ENCODE peak calls at places on chromosome 13, in ten cellular contexts. One of them, this sample, is unnamed.

GRCh38 chr13:23074054-23074805 is 106.5 kb upstream of the SGCG start:
- ATAC-seq in Right ventricle myocardium superior: peak
- ATAC-seq in effector memory CD8-positive, alpha-beta T cell: no peak
- ATAC-seq in aorta: no peak
- ATAC-seq in naive thymus-derived CD8-positive, alpha-beta T cell: no peak
- ATAC-seq in HCT116: no peak
- ATAC-seq in left cardiac atrium: no peak
- ATAC-seq in activated CD8-positive, alpha-beta T cell treated with anti-CD3 and anti-CD28 coated beads, Interleukin-2, amount 10 ng/mL, durations not matched to agents 7 days and 5 days: no peak
- ATAC-seq in stimulated activated naive CD8-positive, alpha-beta T cell treated with anti-CD3 and anti-CD28 coated beads, Interleukin-15, Interleukin-2, amounts not matched to agents 100 U/mL and 50 U/mL, for 24 hours: no peak
- ATAC-seq in left colon: no peak
- ATAC-seq in this sample: no peak

GRCh38 chr13:95044452-95045205 is 256.6 kb downstream of the ABCC4 start:
- ATAC-seq in Right ventricle myocardium superior: no peak
- ATAC-seq in effector memory CD8-positive, alpha-beta T cell: no peak
- ATAC-seq in aorta: no peak
- ATAC-seq in naive thymus-derived CD8-positive, alpha-beta T cell: no peak
- ATAC-seq in HCT116: no peak
- ATAC-seq in left cardiac atrium: no peak
- ATAC-seq in activated CD8-positive, alpha-beta T cell treated with anti-CD3 and anti-CD28 coated beads, Interleukin-2, amount 10 ng/mL, durations not matched to agents 7 days and 5 days: no peak
- ATAC-seq in stimulated activated naive CD8-positive, alpha-beta T cell treated with anti-CD3 and anti-CD28 coated beads, Interleukin-15, Interleukin-2, amounts not matched to agents 100 U/mL and 50 U/mL, for 24 hours: no peak
- ATAC-seq in left colon: peak
- ATAC-seq in this sample: no peak

GRCh38 chr13:109743706-109744453 is 42.5 kb downstream of the IRS2 start:
- ATAC-seq in Right ventricle myocardium superior: peak
- ATAC-seq in effector memory CD8-positive, alpha-beta T cell: peak
- ATAC-seq in aorta: no peak
- ATAC-seq in naive thymus-derived CD8-positive, alpha-beta T cell: peak
- ATAC-seq in HCT116: peak
- ATAC-seq in left cardiac atrium: no peak
- ATAC-seq in activated CD8-positive, alpha-beta T cell treated with anti-CD3 and anti-CD28 coated beads, Interleukin-2, amount 10 ng/mL, durations not matched to agents 7 days and 5 days: peak
- ATAC-seq in stimulated activated naive CD8-positive, alpha-beta T cell treated with anti-CD3 and anti-CD28 coated beads, Interleukin-15, Interleukin-2, amounts not matched to agents 100 U/mL and 50 U/mL, for 24 hours: peak
- ATAC-seq in left colon: peak
- ATAC-seq in this sample: peak

GRCh38 chr13:75226092-75226491 is 255.9 kb downstream of the TBC1D4 start:
- ATAC-seq in Right ventricle myocardium superior: no peak
- ATAC-seq in effector memory CD8-positive, alpha-beta T cell: no peak
- ATAC-seq in aorta: no peak
- ATAC-seq in naive thymus-derived CD8-positive, alpha-beta T cell: no peak
- ATAC-seq in HCT116: peak
- ATAC-seq in left cardiac atrium: no peak
- ATAC-seq in activated CD8-positive, alpha-beta T cell treated with anti-CD3 and anti-CD28 coated beads, Interleukin-2, amount 10 ng/mL, durations not matched to agents 7 days and 5 days: no peak
- ATAC-seq in stimulated activated naive CD8-positive, alpha-beta T cell treated with anti-CD3 and anti-CD28 coated beads, Interleukin-15, Interleukin-2, amounts not matched to agents 100 U/mL and 50 U/mL, for 24 hours: no peak
- ATAC-seq in left colon: no peak
- ATAC-seq in this sample: peak

GRCh38 chr13:113229791-113230190 is 20.4 kb downstream of the CUL4A start:
- ATAC-seq in Right ventricle myocardium superior: no peak
- ATAC-seq in effector memory CD8-positive, alpha-beta T cell: no peak
- ATAC-seq in aorta: no peak
- ATAC-seq in naive thymus-derived CD8-positive, alpha-beta T cell: no peak
- ATAC-seq in HCT116: no peak
- ATAC-seq in left cardiac atrium: no peak
- ATAC-seq in activated CD8-positive, alpha-beta T cell treated with anti-CD3 and anti-CD28 coated beads, Interleukin-2, amount 10 ng/mL, durations not matched to agents 7 days and 5 days: no peak
- ATAC-seq in stimulated activated naive CD8-positive, alpha-beta T cell treated with anti-CD3 and anti-CD28 coated beads, Interleukin-15, Interleukin-2, amounts not matched to agents 100 U/mL and 50 U/mL, for 24 hours: no peak
- ATAC-seq in left colon: no peak
- ATAC-seq in this sample: no peak

GRCh38 chr13:100075700-100076587 is 12.9 kb upstream of the PCCA start:
- ATAC-seq in Right ventricle myocardium superior: no peak
- ATAC-seq in effector memory CD8-positive, alpha-beta T cell: no peak
- ATAC-seq in aorta: no peak
- ATAC-seq in naive thymus-derived CD8-positive, alpha-beta T cell: no peak
- ATAC-seq in HCT116: no peak
- ATAC-seq in left cardiac atrium: no peak
- ATAC-seq in activated CD8-positive, alpha-beta T cell treated with anti-CD3 and anti-CD28 coated beads, Interleukin-2, amount 10 ng/mL, durations not matched to agents 7 days and 5 days: no peak
- ATAC-seq in stimulated activated naive CD8-positive, alpha-beta T cell treated with anti-CD3 and anti-CD28 coated beads, Interleukin-15, Interleukin-2, amounts not matched to agents 100 U/mL and 50 U/mL, for 24 hours: no peak
- ATAC-seq in left colon: peak
- ATAC-seq in this sample: no peak

GRCh38 chr13:113883921-113884804 is 20.3 kb upstream of the GAS6 start:
- ATAC-seq in Right ventricle myocardium superior: no peak
- ATAC-seq in effector memory CD8-positive, alpha-beta T cell: no peak
- ATAC-seq in aorta: no peak
- ATAC-seq in naive thymus-derived CD8-positive, alpha-beta T cell: no peak
- ATAC-seq in HCT116: no peak
- ATAC-seq in left cardiac atrium: no peak
- ATAC-seq in activated CD8-positive, alpha-beta T cell treated with anti-CD3 and anti-CD28 coated beads, Interleukin-2, amount 10 ng/mL, durations not matched to agents 7 days and 5 days: no peak
- ATAC-seq in stimulated activated naive CD8-positive, alpha-beta T cell treated with anti-CD3 and anti-CD28 coated beads, Interleukin-15, Interleukin-2, amounts not matched to agents 100 U/mL and 50 U/mL, for 24 hours: no peak
- ATAC-seq in left colon: no peak
- ATAC-seq in this sample: no peak

GRCh38 chr13:33262069-33262487 is 23.5 kb downstream of the STARD13 start:
- ATAC-seq in Right ventricle myocardium superior: peak
- ATAC-seq in effector memory CD8-positive, alpha-beta T cell: no peak
- ATAC-seq in aorta: no peak
- ATAC-seq in naive thymus-derived CD8-positive, alpha-beta T cell: no peak
- ATAC-seq in HCT116: peak
- ATAC-seq in left cardiac atrium: no peak
- ATAC-seq in activated CD8-positive, alpha-beta T cell treated with anti-CD3 and anti-CD28 coated beads, Interleukin-2, amount 10 ng/mL, durations not matched to agents 7 days and 5 days: no peak
- ATAC-seq in stimulated activated naive CD8-positive, alpha-beta T cell treated with anti-CD3 and anti-CD28 coated beads, Interleukin-15, Interleukin-2, amounts not matched to agents 100 U/mL and 50 U/mL, for 24 hours: no peak
- ATAC-seq in left colon: peak
- ATAC-seq in this sample: peak

GRCh38 chr13:64684108-64684507 is 2546.0 kb downstream of the PCDH9 start:
- ATAC-seq in Right ventricle myocardium superior: no peak
- ATAC-seq in effector memory CD8-positive, alpha-beta T cell: no peak
- ATAC-seq in aorta: no peak
- ATAC-seq in naive thymus-derived CD8-positive, alpha-beta T cell: no peak
- ATAC-seq in HCT116: no peak
- ATAC-seq in left cardiac atrium: no peak
- ATAC-seq in activated CD8-positive, alpha-beta T cell treated with anti-CD3 and anti-CD28 coated beads, Interleukin-2, amount 10 ng/mL, durations not matched to agents 7 days and 5 days: no peak
- ATAC-seq in stimulated activated naive CD8-positive, alpha-beta T cell treated with anti-CD3 and anti-CD28 coated beads, Interleukin-15, Interleukin-2, amounts not matched to agents 100 U/mL and 50 U/mL, for 24 hours: no peak
- ATAC-seq in left colon: no peak
- ATAC-seq in this sample: no peak

GRCh38 chr13:31012285-31013024 is 80.0 kb downstream of the TEX26 start:
- ATAC-seq in Right ventricle myocardium superior: no peak
- ATAC-seq in effector memory CD8-positive, alpha-beta T cell: no peak
- ATAC-seq in aorta: no peak
- ATAC-seq in naive thymus-derived CD8-positive, alpha-beta T cell: no peak
- ATAC-seq in HCT116: peak
- ATAC-seq in left cardiac atrium: no peak
- ATAC-seq in activated CD8-positive, alpha-beta T cell treated with anti-CD3 and anti-CD28 coated beads, Interleukin-2, amount 10 ng/mL, durations not matched to agents 7 days and 5 days: no peak
- ATAC-seq in stimulated activated naive CD8-positive, alpha-beta T cell treated with anti-CD3 and anti-CD28 coated beads, Interleukin-15, Interleukin-2, amounts not matched to agents 100 U/mL and 50 U/mL, for 24 hours: no peak
- ATAC-seq in left colon: no peak
- ATAC-seq in this sample: peak

GRCh38 chr13:21466527-21466926 is 7.4 kb upstream of the ZDHHC20 start:
- ATAC-seq in Right ventricle myocardium superior: no peak
- ATAC-seq in effector memory CD8-positive, alpha-beta T cell: no peak
- ATAC-seq in aorta: no peak
- ATAC-seq in naive thymus-derived CD8-positive, alpha-beta T cell: no peak
- ATAC-seq in HCT116: no peak
- ATAC-seq in left cardiac atrium: no peak
- ATAC-seq in activated CD8-positive, alpha-beta T cell treated with anti-CD3 and anti-CD28 coated beads, Interleukin-2, amount 10 ng/mL, durations not matched to agents 7 days and 5 days: no peak
- ATAC-seq in stimulated activated naive CD8-positive, alpha-beta T cell treated with anti-CD3 and anti-CD28 coated beads, Interleukin-15, Interleukin-2, amounts not matched to agents 100 U/mL and 50 U/mL, for 24 hours: no peak
- ATAC-seq in left colon: no peak
- ATAC-seq in this sample: no peak

GRCh38 chr13:52850396-52851152 is 2.1 kb upstream of the PCDH8 start:
- ATAC-seq in Right ventricle myocardium superior: peak
- ATAC-seq in effector memory CD8-positive, alpha-beta T cell: no peak
- ATAC-seq in aorta: peak
- ATAC-seq in naive thymus-derived CD8-positive, alpha-beta T cell: peak
- ATAC-seq in HCT116: peak
- ATAC-seq in left cardiac atrium: peak
- ATAC-seq in activated CD8-positive, alpha-beta T cell treated with anti-CD3 and anti-CD28 coated beads, Interleukin-2, amount 10 ng/mL, durations not matched to agents 7 days and 5 days: peak
- ATAC-seq in stimulated activated naive CD8-positive, alpha-beta T cell treated with anti-CD3 and anti-CD28 coated beads, Interleukin-15, Interleukin-2, amounts not matched to agents 100 U/mL and 50 U/mL, for 24 hours: peak
- ATAC-seq in left colon: peak
- ATAC-seq in this sample: peak

GRCh38 chr13:46168341-46168740 is 13.6 kb downstream of the LCP1 start:
- ATAC-seq in Right ventricle myocardium superior: no peak
- ATAC-seq in effector memory CD8-positive, alpha-beta T cell: peak
- ATAC-seq in aorta: peak
- ATAC-seq in naive thymus-derived CD8-positive, alpha-beta T cell: peak
- ATAC-seq in HCT116: no peak
- ATAC-seq in left cardiac atrium: peak
- ATAC-seq in activated CD8-positive, alpha-beta T cell treated with anti-CD3 and anti-CD28 coated beads, Interleukin-2, amount 10 ng/mL, durations not matched to agents 7 days and 5 days: peak
- ATAC-seq in stimulated activated naive CD8-positive, alpha-beta T cell treated with anti-CD3 and anti-CD28 coated beads, Interleukin-15, Interleukin-2, amounts not matched to agents 100 U/mL and 50 U/mL, for 24 hours: peak
- ATAC-seq in left colon: peak
- ATAC-seq in this sample: no peak

GRCh38 chr13:51797664-51798488 is 6.1 kb downstream of the DHRS12 start:
- ATAC-seq in Right ventricle myocardium superior: peak
- ATAC-seq in effector memory CD8-positive, alpha-beta T cell: peak
- ATAC-seq in aorta: no peak
- ATAC-seq in naive thymus-derived CD8-positive, alpha-beta T cell: peak
- ATAC-seq in HCT116: peak
- ATAC-seq in left cardiac atrium: no peak
- ATAC-seq in activated CD8-positive, alpha-beta T cell treated with anti-CD3 and anti-CD28 coated beads, Interleukin-2, amount 10 ng/mL, durations not matched to agents 7 days and 5 days: peak
- ATAC-seq in stimulated activated naive CD8-positive, alpha-beta T cell treated with anti-CD3 and anti-CD28 coated beads, Interleukin-15, Interleukin-2, amounts not matched to agents 100 U/mL and 50 U/mL, for 24 hours: peak
- ATAC-seq in left colon: peak
- ATAC-seq in this sample: peak

GRCh38 chr13:102928971-102929370 is 83.1 kb downstream of the ERCC5 start:
- ATAC-seq in Right ventricle myocardium superior: no peak
- ATAC-seq in effector memory CD8-positive, alpha-beta T cell: no peak
- ATAC-seq in aorta: no peak
- ATAC-seq in naive thymus-derived CD8-positive, alpha-beta T cell: no peak
- ATAC-seq in HCT116: no peak
- ATAC-seq in left cardiac atrium: no peak
- ATAC-seq in activated CD8-positive, alpha-beta T cell treated with anti-CD3 and anti-CD28 coated beads, Interleukin-2, amount 10 ng/mL, durations not matched to agents 7 days and 5 days: no peak
- ATAC-seq in stimulated activated naive CD8-positive, alpha-beta T cell treated with anti-CD3 and anti-CD28 coated beads, Interleukin-15, Interleukin-2, amounts not matched to agents 100 U/mL and 50 U/mL, for 24 hours: no peak
- ATAC-seq in left colon: peak
- ATAC-seq in this sample: no peak

GRCh38 chr13:25213716-25214115 is 41.6 kb upstream of the AMER2 start:
- ATAC-seq in Right ventricle myocardium superior: no peak
- ATAC-seq in effector memory CD8-positive, alpha-beta T cell: no peak
- ATAC-seq in aorta: no peak
- ATAC-seq in naive thymus-derived CD8-positive, alpha-beta T cell: no peak
- ATAC-seq in HCT116: peak
- ATAC-seq in left cardiac atrium: no peak
- ATAC-seq in activated CD8-positive, alpha-beta T cell treated with anti-CD3 and anti-CD28 coated beads, Interleukin-2, amount 10 ng/mL, durations not matched to agents 7 days and 5 days: no peak
- ATAC-seq in stimulated activated naive CD8-positive, alpha-beta T cell treated with anti-CD3 and anti-CD28 coated beads, Interleukin-15, Interleukin-2, amounts not matched to agents 100 U/mL and 50 U/mL, for 24 hours: no peak
- ATAC-seq in left colon: no peak
- ATAC-seq in this sample: no peak